ENCODE peak calls at places on chromosomes 16 and 17, in five cellular contexts. D is stimulated activated CD4-positive, alpha-beta T cell treated with anti-CD3 and anti-CD28 coated beads, TNF-alpha, amount 100 ng/mL, for 48 hours; Y is neural progenitor cell; G is fibroblast of gingiva; X is AG08395. L is an unnamed sample.

GRCh38 chr16:68754117-68754792 is 17.2 kb downstream of the CDH1 start:
- DNase-seq in D (no peak), Y (no peak), G (no peak), X (no peak), L (no peak)

GRCh38 chr16:53773150-53773846 is 69.3 kb downstream of the FTO start:
- DNase-seq in D (no peak), Y (peak; percentile 70), G (peak; percentile 68), X (peak; percentile 69), L (no peak)

GRCh38 chr17:63601439-63602371 is 1.0 kb downstream of the TACO1 start:
- DNase-seq in D (no peak), Y (peak; percentile 27), G (no peak), X (no peak), L (peak; percentile 86)

GRCh38 chr16:35754391-35755369 is 2295.3 kb downstream of the TP53TG3F start:
- DNase-seq in D (no peak), Y (no peak), G (no peak), X (no peak), L (no peak)

GRCh38 chr17:65131946-65132345 is 5.2 kb upstream of the RGS9 start:
- DNase-seq in D (no peak), Y (no peak), G (peak; percentile 92), X (peak; percentile 90), L (peak; percentile 78)

GRCh38 chr16:73016488-73016830 is 31.5 kb downstream of the ZFHX3 start:
- DNase-seq in D (no peak), Y (no peak), G (no peak), X (no peak), L (no peak)

GRCh38 chr16:56041556-56042140 is 149.6 kb upstream of the GNAO1 start:
- DNase-seq in D (no peak), Y (peak; percentile 76), G (no peak), X (no peak), L (peak; percentile 60)

GRCh38 chr17:59373879-59374495 is 42.5 kb downstream of the YPEL2 start:
- DNase-seq in D (no peak), Y (no peak), G (peak; percentile 96), X (peak; percentile 76), L (no peak)

GRCh38 chr16:25013751-25014499 is 1.2 kb downstream of the ARHGAP17 start:
- DNase-seq in D (no peak), Y (no peak), G (no peak), X (no peak), L (no peak)

GRCh38 chr17:80028030-80028429 is 7.6 kb downstream of the TBC1D16 start:
- DNase-seq in D (no peak), Y (no peak), G (peak; percentile 64), X (no peak), L (peak; percentile 81)

GRCh38 chr17:79212150-79213087 is 137.8 kb downstream of the ENGASE start:
- DNase-seq in D (no peak), Y (peak; percentile 63), G (no peak), X (no peak), L (no peak)

GRCh38 chr16:30119428-30119827 is 3.6 kb downstream of the MAPK3 start:
- DNase-seq in D (no peak), Y (no peak), G (no peak), X (no peak), L (no peak)

L was measured in left lobe of liver.